ENCODE peak calls at places on chromosomes 1 and 21, in five cellular contexts. J is NCI-H69, X is NCI-H345, M is cardiac fibroblast, F is neural progenitor cell. V is an unnamed sample.

GRCh38 chr1:50447961-50448360 is 24.7 kb upstream of the DMRTA2 start:
- DNase-seq in F (no peak), X (no peak), J (no peak), M (no peak), V (no peak)

GRCh38 chr1:205936316-205936715 is 6.9 kb downstream of the SLC26A9 start:
- DNase-seq in F (no peak), M (no peak), J (no peak), X (no peak), V (no peak)

GRCh38 chr1:40379785-40380452 is 6.4 kb downstream of the SMAP2 start:
- DNase-seq in M (peak; percentile 51), J (no peak), F (no peak), X (no peak), V (no peak)

GRCh38 chr1:117976381-117976780 is 46.8 kb downstream of the WDR3 start:
- DNase-seq in X (no peak), M (no peak), F (no peak), J (no peak), V (no peak)

GRCh38 chr1:241950390-241950789 is 7.2 kb upstream of the BECN2 start:
- DNase-seq in F (no peak), J (no peak), X (no peak), M (no peak), V (peak; percentile 66)

GRCh38 chr1:26327956-26328362 is 10.2 kb downstream of the CD52 start:
- DNase-seq in M (no peak), F (no peak), X (peak; percentile 87), J (peak; percentile 90), V (no peak)

GRCh38 chr1:223188618-223189356 is 45.7 kb upstream of the TLR5 start:
- DNase-seq in M (no peak), J (no peak), F (no peak), X (no peak), V (no peak)

GRCh38 chr1:193417945-193418744 is 231.7 kb upstream of the B3GALT2 start:
- DNase-seq in J (peak; percentile 22), X (no peak), F (no peak), M (peak; percentile 67), V (no peak)

GRCh38 chr1:191615422-191615821 is 542.8 kb upstream of the RGS18 start:
- DNase-seq in F (no peak), J (no peak), X (no peak), M (no peak), V (no peak)

GRCh38 chr21:45244799-45245340 is 42.8 kb downstream of the POFUT2 start:
- DNase-seq in F (no peak), J (no peak), X (no peak), M (no peak), V (no peak)

GRCh38 chr1:29237906-29238600 is 1.7 kb downstream of the PTPRU start:
- DNase-seq in X (no peak), F (peak; percentile 75), J (peak; percentile 67), M (peak; percentile 21), V (no peak)

GRCh38 chr1:33036051-33036525 is 595 bp downstream of the AK2 start:
- DNase-seq in J (peak; percentile 29), M (peak; percentile 38), X (no peak), F (peak; percentile 26), V (no peak)

GRCh38 chr21:15121097-15121654 is 56.4 kb upstream of the NRIP1 start:
- DNase-seq in F (no peak), J (no peak), X (no peak), M (no peak), V (no peak)

GRCh38 chr1:1091344-1092148 is 17.4 kb upstream of the RNF223 start:
- DNase-seq in X (no peak), J (no peak), M (no peak), F (no peak), V (no peak)

GRCh38 chr1:66533804-66534745 is at the start of gene SGIP1:
- DNase-seq in F (peak; percentile 77), J (peak; percentile 89), X (peak; percentile 90), M (peak; percentile 82), V (peak; percentile 54)

GRCh38 chr21:46354518-46354917 is 30.6 kb downstream of the PCNT start:
- DNase-seq in F (no peak), M (no peak), J (no peak), X (no peak), V (no peak)

GRCh38 chr21:32916522-32917099 is 109.1 kb upstream of the OLIG2 start:
- DNase-seq in F (no peak), J (peak; percentile 7), X (no peak), M (peak; percentile 3), V (no peak)

GRCh38 chr1:10867914-10868598 is 71.6 kb upstream of the CASZ1 start:
- DNase-seq in M (no peak), X (peak; percentile 93), F (peak; percentile 55), J (peak; percentile 96), V (no peak)

GRCh38 chr1:165549908-165550480 is 6.2 kb downstream of the LRRC52 start:
- DNase-seq in J (no peak), M (no peak), F (no peak), X (peak; percentile 28), V (no peak)

GRCh38 chr21:42080788-42081083 is 9.6 kb downstream of the UMODL1 start:
- DNase-seq in J (peak; percentile 35), M (peak; percentile 84), X (no peak), F (no peak), V (peak; percentile 56)

GRCh38 chr1:167250482-167250881 is 29.8 kb downstream of the POU2F1 start:
- DNase-seq in X (no peak), F (no peak), M (no peak), J (no peak), V (no peak)

GRCh38 chr1:10962483-10962882 is 50.0 kb upstream of the TARDBP start:
- DNase-seq in X (peak; percentile 97), J (peak; percentile 91), F (no peak), M (no peak), V (no peak)

GRCh38 chr1:13813398-13814012 is 113.5 kb downstream of the PRDM2 start:
- DNase-seq in F (peak; percentile 72), J (no peak), X (no peak), M (no peak), V (no peak)

GRCh38 chr1:199687321-199687720 is 340.2 kb upstream of the NR5A2 start:
- DNase-seq in X (no peak), F (no peak), M (peak; percentile 29), J (peak; percentile 68), V (no peak)

GRCh38 chr1:30868833-30869435 is 39.6 kb downstream of the SDC3 start:
- DNase-seq in M (no peak), X (no peak), J (no peak), F (no peak), V (no peak)

GRCh38 chr1:151050051-151050688 is 2.6 kb downstream of the C1orf56 start:
- DNase-seq in J (no peak), F (no peak), X (no peak), M (no peak), V (no peak)

GRCh38 chr1:16386454-16387113 is 19.5 kb downstream of the SZRD1 start:
- DNase-seq in M (peak; percentile 78), X (no peak), J (no peak), F (no peak), V (peak; percentile 88)

GRCh38 chr1:94334156-94334555 is 84.0 kb upstream of the ABCD3 start:
- DNase-seq in F (no peak), J (no peak), M (peak; percentile 27), X (no peak), V (no peak)

GRCh38 chr1:20063861-20064292 is 6.1 kb upstream of the PLA2G5 start:
- DNase-seq in J (no peak), M (peak; percentile 83), X (no peak), F (no peak), V (no peak)

GRCh38 chr1:47611992-47612391 is 174.1 kb downstream of the FOXD2 start:
- DNase-seq in J (peak; percentile 72), X (peak; percentile 7), M (no peak), F (no peak), V (no peak)

GRCh38 chr1:239493736-239494285 is 107.4 kb downstream of the CHRM3 start:
- DNase-seq in M (no peak), J (no peak), F (no peak), X (no peak), V (no peak)

GRCh38 chr1:110067429-110067956 is 3.0 kb downstream of the ALX3 start:
- DNase-seq in F (peak; percentile 56), J (no peak), M (no peak), X (no peak), V (no peak)

GRCh38 chr21:42120056-42120903 is 49.2 kb downstream of the UMODL1 start:
- DNase-seq in M (no peak), J (peak; percentile 97), F (no peak), X (peak; percentile 96), V (no peak)

GRCh38 chr1:162712317-162713029 is 78.0 kb upstream of the HSD17B7 start:
- DNase-seq in M (no peak), J (no peak), F (no peak), X (no peak), V (no peak)

GRCh38 chr1:85584264-85584781 is 3.8 kb downstream of the CCN1 start:
- DNase-seq in M (peak; percentile 97), F (peak; percentile 72), X (no peak), J (no peak), V (peak; percentile 98)

V was measured in amniotic stem cell.